ENCODE peak calls at places on chromosomes 3 and 15, in seven cellular contexts. X is Panc1, H is astrocyte, F is HFFc6, O is fibroblast of the aortic adventitia, C is glutamatergic neuron, Y is activated B cell treated with CpG ODN at 0.5 μM for 24 hours. I is an unnamed sample.

GRCh38 chr15:78131295-78132021 is at the start of gene CIB2:
- DNase-seq in H (peak), O (peak), F (no peak), Y (peak), X (no peak), C (peak), I (peak)

GRCh38 chr3:190701096-190701532 is 161.4 kb downstream of the GMNC start:
- DNase-seq in H (peak), C (peak), F (peak), O (peak), Y (no peak), X (peak), I (peak)

GRCh38 chr3:72960812-72961518 is 35.6 kb upstream of the PPP4R2 start:
- DNase-seq in H (no peak), C (no peak), F (peak), Y (no peak), X (no peak), O (peak), I (no peak)

GRCh38 chr3:67495751-67496150 is 158.7 kb downstream of the SUCLG2 start:
- DNase-seq in C (no peak), F (no peak), Y (no peak), X (no peak), H (no peak), O (no peak), I (no peak)

GRCh38 chr3:193620650-193621049 is 27.6 kb downstream of the OPA1 start:
- DNase-seq in X (no peak), O (peak), F (no peak), C (no peak), H (peak), Y (no peak), I (no peak)

GRCh38 chr3:14959358-14959943 is 12.1 kb downstream of the NR2C2 start:
- DNase-seq in F (no peak), Y (no peak), C (no peak), H (no peak), X (no peak), O (no peak), I (peak)

GRCh38 chr3:150497956-150498355 is 48.3 kb downstream of the SERP1 start:
- DNase-seq in C (no peak), Y (no peak), X (no peak), O (peak), F (peak), H (peak), I (no peak)

GRCh38 chr15:94745371-94745770 is 514.0 kb downstream of the MCTP2 start:
- DNase-seq in F (no peak), Y (no peak), C (no peak), O (no peak), X (no peak), H (peak), I (no peak)

GRCh38 chr15:43376017-43376705 is 5.3 kb downstream of the TUBGCP4 start:
- DNase-seq in Y (no peak), C (peak), X (no peak), O (peak), H (no peak), F (peak), I (peak)

GRCh38 chr15:66700802-66701421 is 1.1 kb upstream of the SMAD6 start:
- DNase-seq in X (no peak), H (peak), F (peak), C (peak), Y (peak), O (peak), I (peak)

GRCh38 chr3:64343692-64344440 is 118.6 kb upstream of the PRICKLE2 start:
- DNase-seq in O (peak), H (peak), F (peak), Y (no peak), C (no peak), X (no peak), I (no peak)

GRCh38 chr3:111695584-111696213 is 100.6 kb upstream of the ZBED2 start:
- DNase-seq in F (peak), C (no peak), H (peak), X (no peak), Y (no peak), O (peak), I (peak)

GRCh38 chr3:12902181-12902999 is 61.0 kb upstream of the RPL32 start:
- DNase-seq in X (no peak), Y (no peak), F (no peak), O (no peak), C (peak), H (no peak), I (no peak)

GRCh38 chr3:20846081-20846480 is 660.1 kb upstream of the SGO1 start:
- DNase-seq in C (no peak), Y (no peak), X (no peak), O (no peak), F (no peak), H (no peak), I (no peak)

GRCh38 chr3:189947948-189948723 is 172.6 kb downstream of the P3H2 start:
- DNase-seq in H (no peak), X (peak), Y (no peak), F (peak), C (no peak), O (peak), I (peak)

GRCh38 chr3:109268181-109268580 is 48.1 kb downstream of the DPPA2 start:
- DNase-seq in C (no peak), F (no peak), O (no peak), X (no peak), H (peak), Y (no peak), I (no peak)

GRCh38 chr3:63279000-63279366 is 875 bp downstream of the SYNPR start:
- DNase-seq in F (no peak), Y (no peak), O (peak), H (no peak), X (no peak), C (peak), I (no peak)

GRCh38 chr3:109050591-109051167 is 67.3 kb downstream of the MORC1 start:
- DNase-seq in F (no peak), H (peak), C (peak), O (peak), X (no peak), Y (no peak), I (peak)

GRCh38 chr3:126582286-126582685 is 23.6 kb upstream of the C3orf22 start:
- DNase-seq in O (no peak), Y (no peak), F (no peak), X (no peak), C (no peak), H (no peak), I (no peak)

GRCh38 chr3:24830230-24831152 is 335.8 kb upstream of the THRB start:
- DNase-seq in O (no peak), C (peak), Y (no peak), F (no peak), X (no peak), H (no peak), I (no peak)

GRCh38 chr15:29638781-29639180 is 183.5 kb downstream of the TJP1 start:
- DNase-seq in C (no peak), O (no peak), F (no peak), Y (no peak), H (peak), X (no peak), I (no peak)

GRCh38 chr15:92394327-92395175 is 870 bp downstream of the ST8SIA2 start:
- DNase-seq in O (no peak), H (no peak), F (no peak), C (peak), Y (no peak), X (no peak), I (no peak)

GRCh38 chr15:93865610-93866009 is 365.8 kb upstream of the MCTP2 start:
- DNase-seq in O (no peak), C (no peak), H (no peak), F (no peak), X (no peak), Y (no peak), I (no peak)

GRCh38 chr15:37744521-37744920 is 189.9 kb upstream of the TMCO5A start:
- DNase-seq in Y (no peak), O (no peak), F (no peak), C (no peak), H (no peak), X (no peak), I (no peak)

GRCh38 chr3:65703026-65703425 is 335.7 kb downstream of the MAGI1 start:
- DNase-seq in F (no peak), X (no peak), Y (no peak), O (no peak), C (no peak), H (no peak), I (no peak)

GRCh38 chr3:134364936-134365765 is 9.1 kb downstream of the AMOTL2 start:
- DNase-seq in H (no peak), O (peak), Y (no peak), F (peak), C (no peak), X (no peak), I (no peak)

GRCh38 chr3:134362221-134362620 is 12.0 kb downstream of the AMOTL2 start:
- DNase-seq in F (no peak), O (no peak), X (no peak), Y (no peak), H (no peak), C (no peak), I (no peak)

GRCh38 chr3:134364061-134364935 is 9.9 kb downstream of the AMOTL2 start:
- DNase-seq in X (no peak), O (peak), C (peak), H (peak), Y (no peak), F (peak), I (peak)

GRCh38 chr3:134362670-134363380 is 11.4 kb downstream of the AMOTL2 start:
- DNase-seq in C (no peak), H (no peak), Y (no peak), F (no peak), X (no peak), O (no peak), I (no peak)

GRCh38 chr3:134363381-134363755 is 10.9 kb downstream of the AMOTL2 start:
- DNase-seq in Y (no peak), X (no peak), C (no peak), F (peak), O (no peak), H (no peak), I (no peak)
- TF ChIP-seq CTCF in Y (no peak), X (no peak), C (no peak), F (no peak), O (no peak), H (no peak), I (no peak)

GRCh38 chr15:58058068-58058467 is 7.4 kb downstream of the ALDH1A2 start:
- DNase-seq in O (no peak), C (no peak), F (no peak), H (no peak), Y (no peak), X (no peak), I (no peak)

GRCh38 chr15:58053236-58054153 is 12.0 kb downstream of the ALDH1A2 start:
- DNase-seq in F (no peak), O (no peak), C (no peak), H (no peak), Y (no peak), X (no peak), I (no peak)

GRCh38 chr15:58057559-58057958 is 8.0 kb downstream of the ALDH1A2 start:
- DNase-seq in C (no peak), F (no peak), Y (no peak), O (no peak), X (no peak), H (no peak), I (no peak)

GRCh38 chr15:58058729-58059128 is 6.8 kb downstream of the ALDH1A2 start:
- DNase-seq in F (no peak), Y (no peak), O (no peak), X (no peak), C (no peak), H (no peak), I (no peak)

DNA sequence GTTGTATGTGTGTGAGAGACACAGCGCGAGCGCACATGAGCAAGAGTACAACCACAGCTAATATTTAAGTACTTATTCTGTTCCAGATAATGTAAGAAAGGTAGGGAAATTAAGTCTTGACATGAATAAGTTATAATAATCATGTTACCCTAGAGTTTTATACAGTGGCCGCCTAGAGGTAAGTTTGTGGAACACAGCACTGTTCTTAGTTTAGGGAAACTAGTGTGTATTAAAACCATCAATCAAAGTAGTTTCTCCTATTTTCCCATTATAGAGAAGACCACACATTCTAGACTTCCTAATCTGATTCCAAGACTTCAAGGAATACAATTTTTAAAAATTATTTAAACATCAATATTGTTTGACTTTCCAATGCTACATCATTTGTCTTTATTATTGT is 9.5 kb downstream of the ALDH1A2 start:
- DNase-seq in Y (no peak), C (no peak), F (no peak), H (no peak), X (no peak), O (no peak), I (no peak)
- TF ChIP-seq CTCF in Y (no peak), C (peak), F (peak), H (peak), X (peak), O (peak), I (no peak)

GRCh38 chr15:72516734-72517133 is 42.6 kb downstream of the ARIH1 start:
- DNase-seq in X (no peak), F (no peak), Y (no peak), O (no peak), H (no peak), C (no peak), I (no peak)

GRCh38 chr15:72511536-72511935 is 37.4 kb downstream of the ARIH1 start:
- DNase-seq in X (no peak), F (no peak), O (peak), Y (no peak), H (peak), C (no peak), I (no peak)

GRCh38 chr15:72521682-72522081 is 47.6 kb downstream of the ARIH1 start:
- DNase-seq in F (no peak), X (no peak), C (no peak), O (peak), H (peak), Y (no peak), I (no peak)

DNA sequence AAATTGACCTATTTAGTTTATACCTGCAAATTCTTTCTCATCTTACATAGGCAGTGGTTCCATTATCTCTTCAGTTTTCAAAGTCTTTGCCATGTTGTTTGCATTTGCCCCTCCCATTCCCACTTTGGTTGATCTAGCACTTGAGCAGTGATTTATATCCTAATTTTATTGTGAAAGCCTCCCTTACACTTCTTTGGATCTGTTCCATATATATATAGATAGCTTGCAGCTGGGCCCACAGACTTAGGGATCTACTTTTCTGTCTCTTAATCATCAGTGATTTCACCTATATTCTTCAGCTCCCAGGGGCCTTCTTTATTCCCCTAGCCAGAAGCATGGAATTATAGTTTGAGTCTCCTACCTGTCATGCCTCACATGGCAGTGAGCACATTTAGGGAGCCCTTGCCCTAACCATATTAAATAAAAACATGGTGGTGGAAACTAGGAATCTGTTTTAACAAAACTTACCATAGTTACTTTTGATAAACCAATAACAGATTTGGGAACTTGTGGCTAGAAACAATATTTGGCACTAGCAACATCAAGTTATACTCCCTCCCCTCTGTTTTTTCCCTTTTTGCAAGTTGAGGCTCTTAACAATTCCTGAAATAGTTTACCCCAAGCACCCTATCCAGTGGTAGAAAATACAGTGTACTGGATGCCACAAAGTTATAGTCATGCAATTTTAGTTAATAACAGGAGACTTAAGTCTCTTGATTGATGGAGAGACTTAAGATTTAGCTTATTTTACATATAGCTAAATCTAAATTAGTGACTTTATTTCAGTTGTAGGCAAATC is 41.7 kb downstream of the ARIH1 start:
- DNase-seq in F (no peak), Y (no peak), H (peak), C (no peak), O (peak), X (no peak), I (no peak)
- TF ChIP-seq CTCF in F (no peak), Y (no peak), H (no peak), C (no peak), O (no peak), X (no peak), I (no peak)

GRCh38 chr3:59308001-59308400 is 258.2 kb upstream of the CFAP20DC start:
- DNase-seq in F (no peak), H (no peak), Y (no peak), X (no peak), O (no peak), C (no peak), I (no peak)

GRCh38 chr3:59310736-59311135 is 260.9 kb upstream of the CFAP20DC start:
- DNase-seq in O (no peak), Y (no peak), H (no peak), C (no peak), F (no peak), X (no peak), I (no peak)

GRCh38 chr3:59313365-59313764 is 263.5 kb upstream of the CFAP20DC start:
- DNase-seq in C (peak), O (peak), X (peak), F (no peak), H (no peak), Y (no peak), I (peak)

GRCh38 chr3:59306436-59306835 is 256.6 kb upstream of the CFAP20DC start:
- DNase-seq in C (no peak), X (no peak), Y (no peak), F (no peak), O (no peak), H (no peak), I (no peak)

GRCh38 chr3:59308684-59309083 is 258.9 kb upstream of the CFAP20DC start:
- DNase-seq in H (no peak), X (no peak), O (no peak), Y (no peak), C (peak), F (no peak), I (no peak)
- TF ChIP-seq CTCF in H (no peak), X (no peak), O (peak), Y (no peak), C (peak), F (no peak), I (no peak)

GRCh38 chr15:70055601-70056051 is 42.1 kb downstream of the TLE3 start:
- DNase-seq in X (no peak), F (no peak), C (no peak), O (no peak), Y (no peak), H (no peak), I (no peak)
- TF ChIP-seq CTCF in X (no peak), F (no peak), C (no peak), O (no peak), Y (no peak), H (no peak), I (no peak)

DNA sequence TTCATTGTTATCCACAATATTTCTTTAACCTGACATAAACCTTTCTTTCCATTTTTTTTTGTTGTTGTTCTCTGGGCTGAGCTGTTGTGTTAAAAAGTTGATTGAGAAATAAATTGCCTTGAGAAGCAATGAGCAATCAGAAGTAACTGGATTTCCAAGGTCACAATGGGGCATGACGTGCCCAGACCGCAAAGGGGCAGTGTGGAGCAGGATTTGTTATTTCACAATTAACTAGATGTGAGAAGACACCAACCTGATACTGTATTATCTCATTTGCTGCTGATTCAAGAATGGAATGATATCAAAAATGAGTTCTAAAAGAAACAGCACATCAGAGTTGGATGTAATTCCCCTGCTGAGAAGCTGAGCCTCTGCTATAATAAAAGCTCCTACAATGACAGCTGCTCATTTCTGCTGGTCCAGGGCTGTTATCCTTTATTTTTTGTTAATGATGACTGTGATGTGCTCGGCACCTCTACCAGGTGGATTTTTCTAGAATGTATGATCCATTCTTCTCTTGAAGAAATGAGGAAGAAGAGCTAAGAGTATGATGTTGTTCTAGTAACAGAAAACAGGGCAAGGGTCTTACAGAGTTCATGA is 28.1 kb downstream of the CPNE4 start:
- DNase-seq in C (peak), F (peak), X (peak), H (no peak), Y (no peak), O (peak), I (peak)
- TF ChIP-seq CTCF in C (peak), F (peak), X (peak), H (peak), Y (no peak), O (peak), I (peak)

DNA sequence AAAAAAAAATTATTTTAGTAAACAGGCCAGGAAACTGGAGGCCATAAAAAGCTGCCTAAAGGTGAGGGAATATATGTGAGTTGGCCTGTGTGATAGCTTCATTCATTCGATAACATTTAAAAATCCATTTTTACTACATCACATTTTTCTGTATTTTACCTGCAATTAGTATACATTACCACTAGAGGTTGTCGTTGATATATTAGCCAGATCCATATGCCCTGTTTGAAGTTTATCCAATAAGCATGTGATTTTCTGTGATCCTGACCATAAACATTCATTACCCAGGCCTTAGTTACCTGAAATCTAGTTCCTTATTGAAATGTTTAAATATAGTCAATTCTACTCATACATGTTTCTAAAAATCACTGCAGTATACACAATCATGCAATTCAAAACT is 71.4 kb downstream of the ARNT2 start:
- DNase-seq in F (no peak), Y (no peak), H (no peak), O (no peak), C (no peak), X (no peak), I (no peak)
- TF ChIP-seq CTCF in F (peak), Y (no peak), H (no peak), O (peak), C (peak), X (peak), I (peak)

GRCh38 chr15:70627322-70627721 is 136.0 kb downstream of the UACA start:
- DNase-seq in X (no peak), C (no peak), F (no peak), H (no peak), Y (no peak), O (no peak), I (no peak)
- TF ChIP-seq CTCF in X (no peak), C (no peak), F (no peak), H (no peak), Y (no peak), O (no peak), I (no peak)

GRCh38 chr15:75694241-75695182 is 18.1 kb downstream of the CSPG4 start:
- DNase-seq in F (peak), O (peak), H (peak), C (peak), Y (no peak), X (no peak), I (peak)
- TF ChIP-seq CTCF in F (peak), O (peak), H (peak), C (peak), Y (no peak), X (peak), I (peak)

I was measured in activated CD8-positive, alpha-beta T cell treated with anti-CD3 and anti-CD28 coated beads for 36 hours.